ENCODE peak calls at places on chromosome 3, in five cellular contexts. A is ovary, V is left ventricle myocardium inferior, W is transverse colon, G is adrenal gland. U is an unnamed sample. For H3K9me3, the result is how much of the 10 kb centered on the place peaks cover.

GRCh38 chr3:67018789-67019525 is 20.9 kb downstream of the KBTBD8 start:
- DNase-seq in W (no peak), G (no peak), A (no peak), V (no peak), U (no peak)

GRCh38 chr3:191119415-191120295 is 79.4 kb upstream of the OSTN start:
- DNase-seq in A (no peak), W (no peak), G (no peak), V (no peak), U (no peak)

GRCh38 chr3:171658801-171659200 is 151.5 kb downstream of the PLD1 start:
- DNase-seq in W (no peak), V (no peak), A (no peak), G (no peak), U (no peak)

GRCh38 chr3:52339612-52340011 is 23.5 kb downstream of the DNAH1 start:
- DNase-seq in A (no peak), G (no peak), V (no peak), W (peak), U (no peak)

GRCh38 chr3:180402463-180403073 is 199.4 kb upstream of the TTC14 start:
- DNase-seq in A (no peak), W (no peak), V (no peak), G (no peak), U (no peak)

GRCh38 chr3:168426196-168426595 is 330.5 kb upstream of the GOLIM4 start:
- DNase-seq in G (no peak), A (no peak), W (no peak), V (no peak), U (no peak)

GRCh38 chr3:53023072-53023823 is 22.6 kb downstream of the SFMBT1 start:
- DNase-seq in G (no peak), A (no peak), W (no peak), V (no peak), U (peak)

GRCh38 chr3:122868322-122868721 is 73.5 kb downstream of the SLC49A4 start:
- DNase-seq in W (no peak), V (no peak), G (no peak), A (no peak), U (no peak)

GRCh38 chr3:127041264-127041820 is 58.4 kb downstream of the PLXNA1 start:
- DNase-seq in W (no peak), G (no peak), A (no peak), V (no peak), U (no peak)

GRCh38 chr3:23663246-23663645 is 142.5 kb upstream of the UBE2E1 start:
- DNase-seq in A (no peak), V (no peak), W (no peak), G (no peak), U (no peak)

GRCh38 chr3:157369712-157370447 is 66.8 kb upstream of the PTX3 start:
- DNase-seq in W (no peak), V (no peak), A (no peak), G (no peak), U (no peak)

GRCh38 chr3:128152419-128153155 is 694 bp upstream of the EEFSEC start:
- DNase-seq in A (no peak), W (no peak), V (no peak), G (peak), U (no peak)

GRCh38 chr3:150330174-150330573 is 77.9 kb upstream of the TSC22D2 start:
- DNase-seq in V (no peak), A (no peak), W (no peak), G (no peak), U (no peak)

GRCh38 chr3:30289324-30289723 is 317.1 kb upstream of the TGFBR2 start:
- DNase-seq in A (no peak), G (no peak), V (no peak), W (peak), U (no peak)

GRCh38 chr3:46576-46975 is 150.0 kb upstream of the CHL1 start:
- DNase-seq in A (no peak), V (no peak), W (no peak), G (no peak), U (no peak)

GRCh38 chr3:194205675-194206133 is 69.8 kb downstream of the HES1 start:
- DNase-seq in V (no peak), G (no peak), A (no peak), W (no peak), U (no peak)

GRCh38 chr3:155748611-155749365 is 3.9 kb upstream of the PLCH1 start:
- DNase-seq in A (no peak), W (no peak), V (no peak), G (no peak), U (no peak)

GRCh38 chr3:181722156-181722555 is 10.4 kb downstream of the SOX2 start:
- DNase-seq in V (no peak), W (no peak), A (no peak), G (no peak), U (no peak)

GRCh38 chr3:70180664-70181063 is 131.8 kb downstream of the MDFIC2 start:
- DNase-seq in G (no peak), V (no peak), A (no peak), W (no peak), U (no peak)

GRCh38 chr3:71725279-71725991 is at the start of gene EIF4E3:
- DNase-seq in A (no peak), W (peak), V (peak), G (no peak), U (no peak)

GRCh38 chr3:118818386-118818785 is 216.3 kb downstream of the IGSF11 start:
- DNase-seq in V (no peak), A (no peak), G (no peak), W (no peak), U (peak)

GRCh38 chr3:45954306-45954705 is 11.0 kb downstream of the CXCR6 start:
- DNase-seq in W (no peak), A (no peak), G (no peak), V (no peak), U (no peak)

GRCh38 chr3:23941440-23941839 is 3.6 kb upstream of the NR1D2 start:
- DNase-seq in W (no peak), A (no peak), G (no peak), V (no peak), U (no peak)

GRCh38 chr3:67389176-67389575 is 265.2 kb downstream of the SUCLG2 start:
- DNase-seq in V (no peak), A (no peak), W (no peak), G (no peak), U (no peak)

GRCh38 chr3:136343873-136344281 is 93.7 kb downstream of the PCCB start:
- DNase-seq in V (peak), W (peak), G (peak), A (peak), U (peak)

GRCh38 chr3:151751161-151751560 is 17.4 kb downstream of the AADACL2 start:
- DNase-seq in G (no peak), V (no peak), W (no peak), A (no peak), U (no peak)

GRCh38 chr3:172449468-172450149 is 1.4 kb upstream of the GHSR start:
- DNase-seq in W (no peak), G (peak), A (no peak), V (no peak), U (no peak)

GRCh38 chr3:127746400-127747057 is 73.8 kb downstream of the ABTB1 start:
- DNase-seq in A (no peak), G (no peak), V (peak), W (peak), U (no peak)

GRCh38 chr3:11613851-11614491 is 29.7 kb downstream of the VGLL4 start:
- DNase-seq in A (no peak), V (no peak), G (no peak), W (no peak), U (no peak)

GRCh38 chr3:45564172-45564571 is 30.4 kb upstream of the LIMD1 start:
- DNase-seq in G (no peak), A (no peak), V (no peak), W (no peak), U (no peak)

GRCh38 chr3:100316656-100317069 is 17.9 kb upstream of the NIT2 start:
- DNase-seq in W (no peak), G (peak), V (no peak), A (peak), U (no peak)

GRCh38 chr3:133474251-133474801 is 74.5 kb downstream of the BFSP2 start:
- DNase-seq in G (peak), A (peak), W (no peak), V (peak), U (no peak)

GRCh38 chr3:49165771-49166751 is at the start of gene CCDC71:
- DNase-seq in G (peak), A (peak), V (peak), W (peak), U (no peak)

GRCh38 chr3:129101370-129102138 is 20.1 kb downstream of the RAB43 start:
- DNase-seq in W (no peak), G (no peak), V (no peak), A (no peak), U (no peak)

GRCh38 chr3:159455741-159456181 is 532.9 kb upstream of the IL12A start:
- DNase-seq in W (no peak), A (no peak), V (no peak), G (no peak), U (peak)

GRCh38 chr3:11835028-11835639 is 11.6 kb downstream of the TAMM41 start:
- DNase-seq in G (no peak), W (no peak), A (no peak), V (no peak), U (no peak)

GRCh38 chr3:142694225-142694624 is 29.6 kb upstream of the TRPC1 start:
- DNase-seq in G (no peak), V (no peak), A (no peak), W (no peak), U (no peak)

GRCh38 chr3:38379201-38379770 is 32.7 kb downstream of the XYLB start:
- DNase-seq in V (no peak), W (no peak), G (no peak), A (no peak), U (no peak)
- H3K9me3 ChIP-seq in V (under half), W (under half), G (under half), A (under half), U (under half)

GRCh38 chr3:184275961-184276910 is at the start of gene ECE2:
- DNase-seq in V (no peak), G (no peak), W (no peak), A (no peak), U (no peak)
- H3K9me3 ChIP-seq in V (under half), G (under half), W (under half), A (under half), U (under half)

DNA sequence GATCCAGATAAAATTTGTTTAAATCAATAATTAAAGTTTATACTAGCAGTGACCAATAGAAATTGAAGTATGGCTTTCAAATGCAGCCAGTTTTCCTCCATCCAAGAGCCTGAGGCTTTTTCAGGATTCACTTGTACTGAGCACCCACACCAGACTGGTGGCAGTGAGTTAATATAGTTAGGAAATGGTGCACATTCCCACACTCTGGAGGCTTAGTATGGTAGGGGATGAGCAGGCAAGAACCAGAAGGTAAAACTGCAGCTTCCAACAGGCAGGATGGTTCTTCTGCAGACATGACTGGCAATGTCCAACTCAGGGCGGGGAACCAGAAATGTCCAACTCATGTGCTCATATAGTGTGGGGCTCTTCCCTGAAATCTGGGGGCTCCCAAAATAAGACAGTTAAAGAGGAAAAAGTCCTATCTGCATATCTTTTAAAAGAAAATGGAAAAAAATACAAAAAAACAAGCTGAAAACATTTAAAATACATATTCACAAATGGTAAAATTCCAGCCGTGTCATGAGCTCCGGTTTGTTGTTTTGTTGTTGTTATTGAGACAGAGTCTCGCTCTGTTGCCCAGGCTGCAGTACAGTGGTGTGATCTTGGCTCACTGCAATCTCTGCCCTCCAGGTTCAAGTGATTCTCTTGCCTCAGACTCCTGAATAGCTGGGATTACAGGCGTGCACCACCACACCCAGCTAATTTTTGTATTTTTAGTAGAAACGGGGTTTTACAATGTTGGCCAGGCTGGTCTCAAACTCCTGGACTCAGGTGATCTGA is 18.4 kb upstream of the ZNF445 start:
- DNase-seq in W (no peak), G (no peak), V (no peak), A (no peak), U (no peak)
- H3K9me3 ChIP-seq in W (under half), G (under half), V (half or more), A (under half), U (under half)

DNA sequence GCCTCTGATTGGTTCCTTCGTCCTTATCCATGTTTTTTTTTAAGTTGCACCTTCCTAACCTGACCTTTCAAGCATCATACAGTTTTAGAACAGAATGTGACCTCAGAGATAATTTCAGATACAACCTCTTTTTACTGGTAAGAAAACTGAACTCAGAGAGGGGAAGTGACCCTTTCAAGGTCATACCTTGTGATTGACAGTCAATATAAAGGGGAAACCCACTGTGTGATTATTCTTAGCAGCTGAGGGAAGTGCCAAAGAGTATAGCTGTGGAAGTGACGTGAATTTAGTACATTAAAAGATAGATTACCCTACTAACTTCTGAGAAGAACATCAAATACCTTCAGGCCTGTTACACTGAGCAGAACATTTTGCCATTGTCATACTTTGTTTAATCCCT is 319.4 kb downstream of the NEK10 start:
- DNase-seq in V (no peak), G (no peak), W (no peak), A (no peak), U (no peak)
- H3K9me3 ChIP-seq in V (half or more), G (under half), W (under half), A (under half), U (under half)

U was measured in esophagus muscularis mucosa.